ENCODE peak calls at places on chromosomes 13 and 19, in four cellular contexts. One of them, this sample, is unnamed.

GRCh38 chr19:47436712-47437401 is 17.5 kb upstream of the MEIS3 start:
- DNase-seq in BJ: no peak
- DNase-seq in psoas muscle: peak; percentile 87
- DNase-seq in heart left ventricle: peak; percentile 83
- DNase-seq in this sample: no peak

GRCh38 chr19:33679696-33680095 is 57.9 kb downstream of the CHST8 start:
- DNase-seq in BJ: no peak
- DNase-seq in psoas muscle: no peak
- DNase-seq in heart left ventricle: peak; percentile 7
- DNase-seq in this sample: no peak

GRCh38 chr19:55080915-55081772 is 5.5 kb downstream of the EPS8L1 start:
- DNase-seq in heart left ventricle: peak; percentile 93
- DNase-seq in psoas muscle: peak; percentile 84
- DNase-seq in BJ: no peak
- DNase-seq in this sample: no peak

GRCh38 chr13:113996081-113996911 is 22.4 kb upstream of the C13orf46 start:
- DNase-seq in heart left ventricle: peak; percentile 58
- DNase-seq in BJ: no peak
- DNase-seq in psoas muscle: peak; percentile 44
- DNase-seq in this sample: no peak

GRCh38 chr13:113034451-113035208 is 65.6 kb downstream of the MCF2L start:
- DNase-seq in BJ: no peak
- DNase-seq in psoas muscle: no peak
- DNase-seq in heart left ventricle: peak; percentile 61
- DNase-seq in this sample: no peak

GRCh38 chr13:36163809-36164308 is 32.7 kb upstream of the DCLK1 start:
- DNase-seq in heart left ventricle: peak; percentile 76
- DNase-seq in psoas muscle: peak; percentile 76
- DNase-seq in BJ: peak; percentile 72
- DNase-seq in this sample: peak; percentile 45

GRCh38 chr13:51453308-51453958 is 597 bp upstream of the INTS6 start:
- DNase-seq in heart left ventricle: peak; percentile 92
- DNase-seq in psoas muscle: peak; percentile 93
- DNase-seq in BJ: no peak
- DNase-seq in this sample: no peak

GRCh38 chr13:20995245-20995829 is 66.0 kb downstream of the LATS2 start:
- DNase-seq in psoas muscle: no peak
- DNase-seq in heart left ventricle: no peak
- DNase-seq in BJ: no peak
- DNase-seq in this sample: no peak

GRCh38 chr13:44373601-44374347 is at the start of gene SERP2:
- DNase-seq in psoas muscle: peak; percentile 62
- DNase-seq in BJ: no peak
- DNase-seq in heart left ventricle: peak; percentile 70
- DNase-seq in this sample: no peak

GRCh38 chr13:50676602-50677001 is 166.9 kb downstream of the DLEU7 start:
- DNase-seq in BJ: peak; percentile 31
- DNase-seq in psoas muscle: no peak
- DNase-seq in heart left ventricle: no peak
- DNase-seq in this sample: peak; percentile 26

GRCh38 chr19:51593138-51593890 is 22.2 kb downstream of the ZNF175 start:
- DNase-seq in psoas muscle: no peak
- DNase-seq in heart left ventricle: no peak
- DNase-seq in BJ: no peak
- DNase-seq in this sample: no peak

GRCh38 chr19:18251587-18252369 is 22.5 kb downstream of the IQCN start:
- DNase-seq in psoas muscle: peak; percentile 81
- DNase-seq in heart left ventricle: no peak
- DNase-seq in BJ: no peak
- DNase-seq in this sample: no peak

GRCh38 chr19:41785653-41786052 is 10.7 kb upstream of the CEACAM3 start:
- DNase-seq in BJ: no peak
- DNase-seq in psoas muscle: no peak
- DNase-seq in heart left ventricle: no peak
- DNase-seq in this sample: peak; percentile 19

GRCh38 chr19:19748249-19748938 is 15.5 kb upstream of the ZNF14 start:
- DNase-seq in BJ: no peak
- DNase-seq in psoas muscle: no peak
- DNase-seq in heart left ventricle: no peak
- DNase-seq in this sample: no peak

GRCh38 chr19:33621811-33622504 is at the start of gene CHST8:
- DNase-seq in heart left ventricle: peak; percentile 77
- DNase-seq in BJ: no peak
- DNase-seq in psoas muscle: peak; percentile 62
- DNase-seq in this sample: no peak

DNA sequence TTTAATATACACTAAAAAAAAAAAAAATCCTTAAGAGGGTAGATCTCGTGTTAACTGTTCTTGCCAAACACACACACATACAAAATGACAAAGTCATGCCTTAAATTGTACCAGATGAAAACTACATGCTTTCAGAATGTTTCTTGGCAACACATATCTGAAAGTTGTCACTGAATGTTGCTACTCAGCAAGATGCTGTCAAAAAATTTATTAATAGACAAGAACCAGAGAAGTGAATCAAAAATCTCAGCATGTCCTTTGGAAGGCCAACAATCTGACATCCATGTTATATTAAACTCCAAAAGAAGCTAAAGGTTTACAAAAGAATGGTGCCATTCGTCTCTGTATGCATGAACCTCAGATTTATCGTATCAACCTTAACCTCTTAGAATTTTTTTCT is 1746.2 kb upstream of the PRR20A start:
- DNase-seq in heart left ventricle: no peak
- DNase-seq in BJ: no peak
- DNase-seq in psoas muscle: no peak
- DNase-seq in this sample: no peak
- H3K27me3 ChIP-seq in heart left ventricle: no peaks in the 10 kb centered on the region
- H3K27me3 ChIP-seq in BJ: no peaks in the 10 kb centered on the region
- H3K27me3 ChIP-seq in psoas muscle: no peaks in the 10 kb centered on the region
- H3K27me3 ChIP-seq in this sample: no peaks in the 10 kb centered on the region

GRCh38 chr13:67231481-67231940 is 1.4 kb upstream of the PCDH9 start:
- DNase-seq in BJ: no peak
- DNase-seq in heart left ventricle: no peak
- DNase-seq in psoas muscle: no peak
- DNase-seq in this sample: no peak

GRCh38 chr13:67229438-67230242 is 496 bp downstream of the PCDH9 start:
- DNase-seq in BJ: no peak
- DNase-seq in heart left ventricle: no peak
- DNase-seq in psoas muscle: no peak
- DNase-seq in this sample: no peak

GRCh38 chr13:67230243-67230773 is at the start of gene PCDH9:
- DNase-seq in psoas muscle: peak; percentile 96
- DNase-seq in BJ: peak; percentile 83
- DNase-seq in heart left ventricle: peak; percentile 96
- DNase-seq in this sample: peak; percentile 77

GRCh38 chr13:67230774-67231480 is 791 bp upstream of the PCDH9 start:
- DNase-seq in BJ: no peak
- DNase-seq in psoas muscle: peak; percentile 77
- DNase-seq in heart left ventricle: peak; percentile 79
- DNase-seq in this sample: no peak

DNA sequence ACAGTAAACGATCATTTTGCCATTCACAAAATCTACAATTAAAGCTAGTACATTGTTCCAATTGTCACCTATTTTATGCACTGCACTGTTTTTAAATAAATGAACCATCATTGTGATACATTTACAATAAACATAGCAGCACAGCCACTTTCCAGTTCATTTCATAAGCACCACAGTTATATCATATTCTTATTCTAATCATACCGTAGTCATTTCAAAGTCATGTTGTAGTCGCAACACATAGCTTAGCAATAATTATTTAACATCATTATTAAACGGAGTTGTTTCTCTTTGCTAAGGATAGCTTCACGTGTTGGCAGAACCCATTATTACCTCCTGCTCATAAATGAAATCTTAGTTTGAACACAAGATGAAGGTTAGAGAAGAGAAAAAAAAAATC is 2.2 kb upstream of the PCDH9 start:
- DNase-seq in heart left ventricle: no peak
- DNase-seq in psoas muscle: no peak
- DNase-seq in BJ: no peak
- DNase-seq in this sample: no peak
- H3K27me3 ChIP-seq in heart left ventricle: no peaks in the 10 kb centered on the region
- H3K27me3 ChIP-seq in psoas muscle: no peaks in the 10 kb centered on the region
- H3K27me3 ChIP-seq in BJ: no peaks in the 10 kb centered on the region
- H3K27me3 ChIP-seq in this sample: no peaks in the 10 kb centered on the region

GRCh38 chr19:53068834-53069233 is 24.3 kb downstream of the ERVV-2 start:
- DNase-seq in heart left ventricle: no peak
- DNase-seq in psoas muscle: no peak
- DNase-seq in BJ: no peak
- DNase-seq in this sample: no peak
- H3K27me3 ChIP-seq in heart left ventricle: no peaks in the 10 kb centered on the region
- H3K27me3 ChIP-seq in psoas muscle: no peaks in the 10 kb centered on the region
- H3K27me3 ChIP-seq in BJ: no peaks in the 10 kb centered on the region
- H3K27me3 ChIP-seq in this sample: no peaks in the 10 kb centered on the region

DNA sequence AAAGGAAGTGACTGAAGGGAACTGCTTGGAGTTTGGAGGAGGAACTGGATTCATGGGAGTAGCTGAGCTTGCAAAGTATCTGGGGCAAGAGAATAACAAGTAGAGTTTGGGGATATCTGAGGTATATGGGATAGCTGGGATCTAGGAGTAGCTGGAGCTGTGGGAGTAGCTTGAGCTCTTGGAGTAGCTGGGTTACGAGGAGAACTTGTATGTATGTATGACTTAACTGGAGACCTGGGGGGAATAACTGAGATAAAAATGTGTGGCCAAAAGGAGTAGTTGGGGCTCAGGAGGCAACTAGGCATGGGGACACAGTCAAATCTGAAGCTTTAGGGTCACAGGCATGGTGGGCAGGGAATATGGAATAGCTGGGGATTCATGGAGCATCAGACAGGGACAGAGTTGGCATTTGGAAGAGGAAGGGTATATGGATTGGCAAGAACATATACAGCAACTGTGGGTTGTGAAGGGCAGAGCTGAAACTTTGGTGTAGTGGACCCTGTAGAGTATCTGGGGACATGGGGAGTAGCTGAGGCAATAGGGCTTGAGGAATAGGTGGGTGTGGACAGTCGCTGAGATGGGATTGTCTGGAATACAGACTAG is 18.6 kb downstream of the ANKRD24 start:
- DNase-seq in psoas muscle: no peak
- DNase-seq in BJ: no peak
- DNase-seq in heart left ventricle: no peak
- DNase-seq in this sample: no peak
- H3K27me3 ChIP-seq in psoas muscle: peaks cover 46% of the 10 kb centered on the region
- H3K27me3 ChIP-seq in BJ: peaks cover 4% of the 10 kb centered on the region
- H3K27me3 ChIP-seq in heart left ventricle: peaks cover 21% of the 10 kb centered on the region
- H3K27me3 ChIP-seq in this sample: peaks cover 34% of the 10 kb centered on the region

GRCh38 chr19:1764293-1764683 is 11.0 kb downstream of the ONECUT3 start:
- DNase-seq in heart left ventricle: no peak
- DNase-seq in BJ: no peak
- DNase-seq in psoas muscle: no peak
- DNase-seq in this sample: no peak
- H3K27me3 ChIP-seq in heart left ventricle: peaks cover 89% of the 10 kb centered on the region
- H3K27me3 ChIP-seq in BJ: peaks cover 63% of the 10 kb centered on the region
- H3K27me3 ChIP-seq in psoas muscle: peaks cover 96% of the 10 kb centered on the region
- H3K27me3 ChIP-seq in this sample: peaks cover 98% of the 10 kb centered on the region

DNA sequence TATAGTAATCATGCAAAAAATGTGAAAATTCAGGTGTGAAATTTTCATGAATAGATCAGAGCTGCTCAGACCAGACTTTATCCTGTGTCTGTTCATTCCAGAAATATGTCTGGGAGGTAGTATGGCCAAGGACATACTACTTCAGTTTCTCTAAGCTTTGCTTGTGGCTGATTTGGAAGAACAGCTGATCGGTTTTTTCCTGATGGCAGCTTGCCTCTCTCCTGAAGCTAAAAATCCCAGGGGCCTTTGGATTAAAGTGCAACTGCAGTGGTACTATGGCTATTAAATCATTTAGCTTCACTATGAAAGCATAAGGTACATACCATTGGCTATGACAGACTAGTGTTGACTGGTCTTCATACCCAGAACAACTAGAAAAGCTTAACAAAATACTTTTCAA is 201.7 kb upstream of the MIR17HG start:
- DNase-seq in BJ: no peak
- DNase-seq in heart left ventricle: no peak
- DNase-seq in psoas muscle: no peak
- DNase-seq in this sample: no peak
- H3K27me3 ChIP-seq in BJ: no peaks in the 10 kb centered on the region
- H3K27me3 ChIP-seq in heart left ventricle: no peaks in the 10 kb centered on the region
- H3K27me3 ChIP-seq in psoas muscle: no peaks in the 10 kb centered on the region
- H3K27me3 ChIP-seq in this sample: no peaks in the 10 kb centered on the region

DNA sequence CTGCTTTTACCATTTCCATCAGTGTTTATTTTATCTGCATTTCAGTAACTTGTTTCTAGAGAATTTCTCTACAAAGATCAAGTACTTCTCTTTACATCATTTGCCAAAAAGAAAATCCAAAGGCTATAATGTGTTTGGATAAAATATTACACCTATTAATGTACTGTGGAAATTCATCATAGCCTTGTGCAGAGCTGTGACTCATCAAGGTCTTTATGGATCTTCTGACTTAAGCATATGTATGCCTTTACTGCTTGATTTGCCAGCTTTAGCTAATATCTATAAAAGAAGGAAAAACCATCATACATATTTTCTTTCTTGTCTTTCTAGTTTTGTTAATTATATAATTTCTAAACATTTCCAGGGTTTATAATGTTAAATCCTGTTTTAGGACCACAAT is 9.6 kb upstream of the HTR2A start:
- DNase-seq in BJ: no peak
- DNase-seq in heart left ventricle: no peak
- DNase-seq in psoas muscle: no peak
- DNase-seq in this sample: no peak
- H3K27me3 ChIP-seq in BJ: no peaks in the 10 kb centered on the region
- H3K27me3 ChIP-seq in heart left ventricle: no peaks in the 10 kb centered on the region
- H3K27me3 ChIP-seq in psoas muscle: no peaks in the 10 kb centered on the region
- H3K27me3 ChIP-seq in this sample: no peaks in the 10 kb centered on the region

GRCh38 chr19:37942516-37942902 is 35.5 kb downstream of the SIPA1L3 start:
- DNase-seq in heart left ventricle: no peak
- DNase-seq in BJ: no peak
- DNase-seq in psoas muscle: no peak
- DNase-seq in this sample: no peak
- H3K27me3 ChIP-seq in heart left ventricle: no peaks in the 10 kb centered on the region
- H3K27me3 ChIP-seq in BJ: no peaks in the 10 kb centered on the region
- H3K27me3 ChIP-seq in psoas muscle: no peaks in the 10 kb centered on the region
- H3K27me3 ChIP-seq in this sample: no peaks in the 10 kb centered on the region

GRCh38 chr13:102571075-102571474 is 25.7 kb upstream of the TPP2 start:
- DNase-seq in heart left ventricle: no peak
- DNase-seq in BJ: no peak
- DNase-seq in psoas muscle: no peak
- DNase-seq in this sample: no peak
- H3K27me3 ChIP-seq in heart left ventricle: no peaks in the 10 kb centered on the region
- H3K27me3 ChIP-seq in BJ: peaks cover 6% of the 10 kb centered on the region
- H3K27me3 ChIP-seq in psoas muscle: no peaks in the 10 kb centered on the region
- H3K27me3 ChIP-seq in this sample: peaks cover 5% of the 10 kb centered on the region